ENCODE peak calls at places on chromosomes 11 and 22, in seven cellular contexts. E is SK-N-SH, K is hepatocyte, N is OCI-LY7, J is neural progenitor cell, A is GM23338, T is GM23248. I is an unnamed sample.
A peak's percentile ranks its signal among the peaks of the same experiment; 100 is the strongest.

GRCh38 chr11:73322986-73323306 is 14.9 kb downstream of the ARHGEF17 start:
- DNase-seq in E (no peak), K (no peak), N (no peak), J (no peak), A (no peak), T (no peak), I (no peak)

GRCh38 chr11:19526119-19526518 is 186.5 kb upstream of the NAV2 start:
- DNase-seq in E (no peak), K (no peak), N (no peak), J (no peak), A (no peak), T (no peak), I (no peak)

GRCh38 chr11:64358907-64359711 is at the start of gene RPS6KA4:
- DNase-seq in E (peak; percentile 95), K (peak; percentile 94), N (peak; percentile 70), J (peak; percentile 88), A (peak; percentile 76), T (peak; percentile 92), I (peak; percentile 82)

GRCh38 chr22:29231971-29232959 is 26.6 kb downstream of the EMID1 start:
- DNase-seq in E (peak; percentile 20), K (peak; percentile 3), N (no peak), J (no peak), A (no peak), T (no peak), I (no peak)

GRCh38 chr11:104870910-104871309 is 27.4 kb downstream of the CASP12 start:
- DNase-seq in E (no peak), K (no peak), N (no peak), J (no peak), A (no peak), T (peak; percentile 3), I (no peak)

GRCh38 chr11:14386895-14387480 is 28.0 kb upstream of the RRAS2 start:
- DNase-seq in E (peak; percentile 58), K (peak; percentile 38), N (no peak), J (peak; percentile 91), A (peak; percentile 90), T (peak; percentile 94), I (no peak)

GRCh38 chr11:93850585-93851018 is at the start of gene VSTM5:
- DNase-seq in E (no peak), K (no peak), N (no peak), J (no peak), A (no peak), T (no peak), I (peak; percentile 92)

GRCh38 chr22:33274214-33274828 is 216.1 kb upstream of the SYN3 start:
- DNase-seq in E (no peak), K (no peak), N (peak; percentile 87), J (peak; percentile 70), A (peak; percentile 91), T (peak; percentile 36), I (no peak)

GRCh38 chr11:95522871-95523270 is 266.7 kb downstream of the FAM76B start:
- DNase-seq in E (no peak), K (no peak), N (no peak), J (no peak), A (no peak), T (peak; percentile 53), I (no peak)

DNA sequence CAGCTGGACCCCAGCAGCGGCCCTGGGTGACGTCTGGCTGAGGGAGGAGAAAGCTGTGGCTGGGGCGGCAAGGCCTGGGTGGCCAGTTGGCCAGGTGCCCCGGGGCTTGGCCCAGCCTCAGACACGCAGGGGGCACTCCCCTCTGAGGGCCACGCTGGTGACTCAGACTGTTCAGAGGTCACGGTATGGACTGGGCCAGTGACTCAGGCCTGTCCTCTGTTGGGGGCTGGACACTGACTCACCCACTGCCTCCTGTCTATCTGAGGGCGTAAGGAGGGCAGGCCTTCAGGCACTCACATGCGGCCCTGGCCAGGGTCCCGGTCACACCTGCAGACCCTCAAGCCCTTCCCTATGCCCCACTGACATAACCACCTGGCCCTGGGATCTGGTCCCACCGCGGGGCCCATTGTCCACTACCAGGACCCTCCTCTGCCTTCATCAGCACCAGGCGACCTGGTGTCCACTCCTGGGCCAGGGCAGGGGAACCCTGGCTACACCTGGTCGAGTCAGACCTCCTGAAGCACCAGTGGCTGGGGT is 3.7 kb upstream of the MUC5AC start:
- DNase-seq in E (peak; percentile 31), K (peak; percentile 79), N (no peak), J (no peak), A (no peak), T (peak; percentile 95), I (peak; percentile 89)
- TF ChIP-seq EZH2phosphoT487 in E (no peak), K (no peak), N (no peak), J (no peak), A (no peak), T (no peak), I (no peak)

GRCh38 chr22:45502215-45503070 is at the start of gene FBLN1:
- DNase-seq in E (peak; percentile 97), K (peak; percentile 83), N (no peak), J (peak; percentile 95), A (peak; percentile 85), T (peak; percentile 69), I (peak; percentile 34)
- H2AFZ ChIP-seq in E (peak within 1 kb of the TSS; percentile 91), K (peak within 1 kb of the TSS; percentile 82), N (no peak within 1 kb of the TSS), J (peak within 1 kb of the TSS; percentile 14), A (peak within 1 kb of the TSS; percentile 90), T (peak within 1 kb of the TSS; percentile 69), I (peak within 1 kb of the TSS; percentile 85)

DNA sequence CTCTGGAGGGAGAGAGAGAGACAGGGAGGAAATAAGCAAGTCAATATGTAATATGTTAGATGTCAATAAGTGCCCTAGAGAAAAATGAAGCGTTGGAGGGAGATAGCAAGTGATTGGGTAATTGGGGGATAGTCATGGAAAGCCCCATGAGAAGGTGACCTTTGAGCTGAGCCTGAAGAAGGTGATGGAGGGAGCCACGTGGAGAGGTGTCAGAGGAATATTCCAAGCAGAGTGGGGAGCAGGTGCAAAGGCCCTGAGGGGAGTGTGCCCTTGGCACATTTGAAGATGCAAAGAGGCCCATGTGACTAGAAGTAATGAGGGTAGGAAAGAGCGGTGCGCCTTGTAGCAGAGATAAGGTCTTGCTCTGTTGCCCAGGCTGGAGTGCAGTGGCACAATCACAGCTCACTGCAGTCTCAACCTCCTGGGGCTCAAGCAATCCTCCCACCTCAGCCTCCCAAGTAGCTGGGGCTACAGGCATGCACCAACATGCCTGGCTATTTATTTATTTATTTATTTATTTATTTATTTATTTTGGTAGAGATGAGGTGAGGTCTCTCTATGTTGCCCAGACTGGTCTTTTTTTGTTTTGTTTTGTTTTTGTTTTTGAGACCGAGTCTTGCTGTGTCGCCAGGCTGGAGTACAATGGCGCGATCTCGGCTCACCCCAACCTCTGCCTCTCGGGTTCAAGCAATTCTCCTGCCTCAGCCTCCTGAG is 2.1 kb downstream of the LHFPL7 start:
- DNase-seq in E (no peak), K (peak; percentile 37), N (no peak), J (no peak), A (no peak), T (no peak), I (no peak)
- H3K4me2 ChIP-seq in E (no peak overlapping the region), K (no peak overlapping the region), N (no peak overlapping the region), J (no peak overlapping the region), A (no peak overlapping the region), T (no peak overlapping the region), I (no peak overlapping the region)

GRCh38 chr11:66720223-66720898 is 8.7 kb downstream of the SPTBN2 start:
- DNase-seq in E (peak; percentile 60), K (peak; percentile 74), N (no peak), J (peak; percentile 79), A (peak; percentile 91), T (peak; percentile 66), I (peak; percentile 99)
- TF ChIP-seq EZH2phosphoT487 in E (no peak), K (no peak), N (no peak), J (no peak), A (no peak), T (no peak), I (no peak)

GRCh38 chr11:88478136-88478785 is 140.7 kb upstream of the CTSC start:
- DNase-seq in E (no peak), K (no peak), N (no peak), J (no peak), A (no peak), T (peak; percentile 33), I (no peak)

GRCh38 chr11:88480217-88480616 is 142.7 kb upstream of the CTSC start:
- DNase-seq in E (no peak), K (no peak), N (no peak), J (no peak), A (no peak), T (peak; percentile 88), I (peak; percentile 97)

GRCh38 chr11:88474655-88475054 is 137.1 kb upstream of the CTSC start:
- DNase-seq in E (no peak), K (no peak), N (no peak), J (no peak), A (no peak), T (no peak), I (no peak)

GRCh38 chr11:88475991-88476418 is 138.5 kb upstream of the CTSC start:
- DNase-seq in E (no peak), K (no peak), N (no peak), J (no peak), A (no peak), T (peak; percentile 58), I (peak; percentile 53)
- H2AFZ ChIP-seq in E (peak overlapping the region; percentile 25), K (no peak overlapping the region), N (no peak overlapping the region), J (no peak overlapping the region), A (no peak overlapping the region), T (peak overlapping the region; percentile 53), I (peak overlapping the region; percentile 38)

GRCh38 chr22:46445771-46446485 is 91.5 kb downstream of the CELSR1 start:
- DNase-seq in E (no peak), K (no peak), N (no peak), J (no peak), A (no peak), T (no peak), I (no peak)
- H3K4me2 ChIP-seq in E (no peak overlapping the region), K (no peak overlapping the region), N (no peak overlapping the region), J (no peak overlapping the region), A (no peak overlapping the region), T (no peak overlapping the region), I (no peak overlapping the region)

GRCh38 chr11:60485987-60486386 is 6.6 kb upstream of the MS4A12 start:
- DNase-seq in E (peak; percentile 39), K (peak; percentile 51), N (peak; percentile 95), J (peak; percentile 70), A (peak; percentile 73), T (no peak), I (peak; percentile 85)
- TF ChIP-seq EZH2phosphoT487 in E (no peak), K (no peak), N (no peak), J (no peak), A (no peak), T (no peak), I (no peak)

GRCh38 chr11:30406978-30407762 is 84.3 kb downstream of the ARL14EP start:
- DNase-seq in E (no peak), K (no peak), N (no peak), J (peak; percentile 64), A (peak; percentile 78), T (no peak), I (peak; percentile 1)

GRCh38 chr11:30414283-30414682 is 91.4 kb downstream of the ARL14EP start:
- DNase-seq in E (no peak), K (no peak), N (no peak), J (no peak), A (no peak), T (no peak), I (no peak)

GRCh38 chr11:30411383-30411782 is 88.5 kb downstream of the ARL14EP start:
- DNase-seq in E (no peak), K (no peak), N (no peak), J (no peak), A (no peak), T (no peak), I (no peak)

GRCh38 chr11:30412509-30412908 is 89.6 kb downstream of the ARL14EP start:
- DNase-seq in E (no peak), K (no peak), N (no peak), J (no peak), A (no peak), T (no peak), I (no peak)
- H2AFZ ChIP-seq in E (no peak overlapping the region), K (no peak overlapping the region), N (no peak overlapping the region), J (no peak overlapping the region), A (no peak overlapping the region), T (no peak overlapping the region), I (no peak overlapping the region)

GRCh38 chr22:27224485-27225364 is 567.3 kb downstream of the MIAT start:
- DNase-seq in E (peak; percentile 75), K (peak; percentile 53), N (no peak), J (no peak), A (no peak), T (peak; percentile 79), I (no peak)
- H3K4me2 ChIP-seq in E (peak overlapping the region; percentile 47), K (peak overlapping the region; percentile 38), N (no peak overlapping the region), J (no peak overlapping the region), A (no peak overlapping the region), T (peak overlapping the region; percentile 68), I (no peak overlapping the region)

I was measured in PC-3.